ENCODE peak calls at places on chromosome 7, in eight cellular contexts. U is neural progenitor cell; C is CD8-positive, alpha-beta T cell; L is heart left ventricle; K is OCI-LY7; Z is heart right ventricle; S is fibroblast of mammary gland; T is AG04450. Y is an unnamed sample.

GRCh38 chr7:107501593-107501992 is 31.7 kb downstream of the GPR22 start:
- DNase-seq in C (peak), L (no peak), K (peak), T (no peak), Z (no peak), U (peak), S (peak), Y (no peak)

GRCh38 chr7:76262683-76263402 is 39.6 kb upstream of the HSPB1 start:
- DNase-seq in L (no peak), Z (no peak), S (peak), U (peak), C (no peak), K (peak), T (peak), Y (peak)

GRCh38 chr7:133572853-133573252 is 320.0 kb downstream of the EXOC4 start:
- DNase-seq in S (no peak), Z (no peak), U (no peak), T (no peak), C (no peak), L (no peak), K (no peak), Y (no peak)

GRCh38 chr7:144835166-144835611 is 664 bp downstream of the TPK1 start:
- DNase-seq in Z (peak), L (peak), K (peak), C (no peak), T (no peak), S (peak), U (peak), Y (no peak)

GRCh38 chr7:99270702-99271101 is 1.9 kb upstream of the MYH16 start:
- DNase-seq in C (no peak), L (no peak), Z (no peak), T (no peak), U (peak), K (no peak), S (no peak), Y (no peak)

GRCh38 chr7:2567663-2568238 is 9.0 kb downstream of the IQCE start:
- DNase-seq in Z (no peak), S (peak), U (peak), C (no peak), T (no peak), L (peak), K (peak), Y (no peak)

GRCh38 chr7:2635810-2636701 is 4.3 kb downstream of the TTYH3 start:
- DNase-seq in C (no peak), Z (peak), S (peak), U (no peak), K (no peak), L (peak), T (no peak), Y (no peak)

GRCh38 chr7:88322151-88322550 is 15.5 kb upstream of the STEAP4 start:
- DNase-seq in C (no peak), S (no peak), T (no peak), L (no peak), Z (no peak), K (no peak), U (no peak), Y (no peak)

GRCh38 chr7:40784176-40784575 is 649.4 kb downstream of the SUGCT start:
- DNase-seq in K (no peak), Z (no peak), C (no peak), S (no peak), U (no peak), L (no peak), T (no peak), Y (no peak)

GRCh38 chr7:22548313-22548712 is 48.3 kb upstream of the STEAP1B start:
- DNase-seq in T (no peak), Z (no peak), S (no peak), K (no peak), U (no peak), L (no peak), C (no peak), Y (no peak)

GRCh38 chr7:47032171-47032915 is 549.6 kb downstream of the TNS3 start:
- DNase-seq in Z (no peak), C (no peak), T (no peak), U (no peak), K (no peak), L (no peak), S (no peak), Y (no peak)

GRCh38 chr7:101673951-101674350 is 44.9 kb upstream of the MYL10 start:
- DNase-seq in L (no peak), U (no peak), T (no peak), C (no peak), S (peak), Z (no peak), K (no peak), Y (no peak)

GRCh38 chr7:152462995-152463713 is 27.4 kb upstream of the KMT2C start:
- DNase-seq in C (no peak), U (peak), S (peak), T (peak), Z (no peak), K (no peak), L (no peak), Y (no peak)

GRCh38 chr7:44665531-44666213 is 59.2 kb downstream of the OGDH start:
- DNase-seq in K (no peak), S (peak), Z (no peak), T (peak), U (no peak), C (no peak), L (no peak), Y (peak)

GRCh38 chr7:46315891-46316290 is 394.8 kb upstream of the IGFBP3 start:
- DNase-seq in L (no peak), U (no peak), T (no peak), C (no peak), Z (no peak), K (no peak), S (peak), Y (peak)

GRCh38 chr7:116395125-116395791 is 104.3 kb upstream of the CAV2 start:
- DNase-seq in U (no peak), C (no peak), K (no peak), S (peak), T (peak), Z (no peak), L (no peak), Y (peak)

GRCh38 chr7:28551311-28551710 is 139.0 kb downstream of the CREB5 start:
- DNase-seq in C (no peak), U (no peak), S (peak), T (no peak), Z (no peak), L (no peak), K (no peak), Y (no peak)

GRCh38 chr7:76108540-76109233 is 60.8 kb downstream of the MDH2 start:
- DNase-seq in K (peak), S (peak), T (no peak), C (no peak), Z (no peak), L (no peak), U (no peak), Y (no peak)

GRCh38 chr7:151405056-151405455 is 4.8 kb downstream of the WDR86 start:
- DNase-seq in Z (no peak), S (no peak), C (no peak), T (no peak), L (no peak), U (no peak), K (no peak), Y (no peak)

GRCh38 chr7:20270867-20271266 is 53.7 kb upstream of the MACC1 start:
- DNase-seq in K (no peak), L (no peak), Z (no peak), C (no peak), T (no peak), S (no peak), U (no peak), Y (no peak)

GRCh38 chr7:111758332-111758731 is 196.0 kb upstream of the IMMP2L start:
- DNase-seq in S (no peak), L (no peak), U (no peak), T (no peak), K (no peak), Z (no peak), C (no peak), Y (no peak)

GRCh38 chr7:5284304-5285281 is 1.9 kb downstream of the SLC29A4 start:
- DNase-seq in U (peak), C (no peak), S (peak), K (peak), Z (peak), L (no peak), T (no peak), Y (no peak)

GRCh38 chr7:153027210-153027609 is 267.7 kb downstream of the ACTR3B start:
- DNase-seq in Z (no peak), T (no peak), K (no peak), U (no peak), C (no peak), S (no peak), L (no peak), Y (no peak)

GRCh38 chr7:159167139-159167538 is 22.5 kb upstream of the VIPR2 start:
- DNase-seq in U (no peak), K (no peak), L (no peak), S (no peak), T (no peak), Z (no peak), C (no peak), Y (no peak)

GRCh38 chr7:12731214-12731656 is 43.8 kb downstream of the ARL4A start:
- DNase-seq in L (no peak), Z (no peak), K (no peak), S (peak), T (no peak), C (peak), U (no peak), Y (no peak)

GRCh38 chr7:31883761-31884164 is 186.4 kb downstream of the PDE1C start:
- DNase-seq in U (no peak), T (no peak), K (no peak), Z (no peak), C (no peak), S (peak), L (no peak), Y (peak)

GRCh38 chr7:134645935-134646334 is 718 bp upstream of the BPGM start:
- DNase-seq in Z (no peak), U (no peak), S (peak), K (peak), T (no peak), L (no peak), C (peak), Y (no peak)

GRCh38 chr7:40717242-40717641 is 582.4 kb downstream of the SUGCT start:
- DNase-seq in K (peak), S (peak), Z (peak), T (peak), C (no peak), U (peak), L (peak), Y (peak)

GRCh38 chr7:102169651-102170416 is 116.8 kb upstream of the SH2B2 start:
- DNase-seq in T (no peak), S (peak), L (no peak), K (no peak), Z (no peak), U (no peak), C (no peak), Y (peak)

GRCh38 chr7:100373261-100373831 is at the start of gene PILRA:
- DNase-seq in Z (no peak), T (no peak), L (no peak), U (no peak), K (no peak), S (no peak), C (no peak), Y (no peak)

GRCh38 chr7:99820408-99821027 is 7.3 kb upstream of the CYP3A43 start:
- DNase-seq in S (no peak), C (no peak), L (no peak), U (no peak), T (no peak), K (no peak), Z (no peak), Y (no peak)

GRCh38 chr7:47195641-47196040 is 386.3 kb downstream of the TNS3 start:
- DNase-seq in K (no peak), T (no peak), S (peak), C (no peak), Z (no peak), L (no peak), U (peak), Y (no peak)

GRCh38 chr7:138460176-138460648 is at the start of gene TRIM24:
- DNase-seq in Z (peak), L (peak), T (no peak), U (no peak), S (no peak), K (peak), C (no peak), Y (peak)

GRCh38 chr7:130560972-130561371 is 69.1 kb downstream of the MEST start:
- DNase-seq in U (no peak), T (no peak), Z (no peak), K (peak), C (no peak), S (peak), L (no peak), Y (peak)

GRCh38 chr7:1087952-1088920 is at the start of gene GPER1:
- DNase-seq in C (no peak), T (no peak), S (no peak), K (peak), U (peak), L (peak), Z (peak), Y (no peak)
- H3K4me3 ChIP-seq in C (peak), T (peak), S (peak), K (peak), U (peak), L (peak), Z (peak), Y (peak)

GRCh38 chr7:105493196-105493927 is 28.7 kb downstream of the PUS7 start:
- DNase-seq in S (no peak), T (no peak), U (no peak), Z (no peak), L (no peak), K (no peak), C (no peak), Y (no peak)

GRCh38 chr7:105489409-105489808 is 32.7 kb downstream of the PUS7 start:
- DNase-seq in U (no peak), K (no peak), Z (no peak), L (no peak), S (no peak), C (no peak), T (no peak), Y (no peak)

GRCh38 chr7:105488219-105488571 is 33.9 kb downstream of the PUS7 start:
- DNase-seq in C (no peak), K (no peak), U (no peak), T (no peak), L (no peak), S (no peak), Z (no peak), Y (no peak)

GRCh38 chr7:105487559-105488218 is 34.4 kb downstream of the PUS7 start:
- DNase-seq in Z (no peak), T (peak), L (no peak), U (peak), S (peak), C (no peak), K (peak), Y (peak)
- TF ChIP-seq CTCF in Z (no peak), T (peak), L (peak), U (peak), S (peak), C (no peak), K (peak), Y (peak)

GRCh38 chr7:29565634-29565981 is 2.0 kb downstream of the PRR15 start:
- DNase-seq in T (no peak), L (no peak), K (no peak), C (no peak), Z (no peak), S (no peak), U (no peak), Y (no peak)
- H3K4me3 ChIP-seq in T (no peak), L (peak), K (no peak), C (no peak), Z (peak), S (peak), U (no peak), Y (no peak)

GRCh38 chr7:11331128-11332102 is 357.7 kb downstream of the PHF14 start:
- DNase-seq in K (no peak), T (no peak), Z (no peak), C (no peak), L (no peak), U (no peak), S (no peak), Y (no peak)
- TF ChIP-seq CTCF in K (no peak), T (no peak), Z (no peak), C (no peak), L (no peak), U (no peak), S (no peak), Y (no peak)

GRCh38 chr7:146249272-146249671 is 132.7 kb downstream of the CNTNAP2 start:
- DNase-seq in K (no peak), T (no peak), S (no peak), C (no peak), Z (no peak), L (no peak), U (no peak), Y (no peak)
- H3K4me3 ChIP-seq in K (no peak), T (no peak), S (no peak), C (no peak), Z (no peak), L (no peak), U (no peak), Y (no peak)

GRCh38 chr7:142030294-142030693 is 34.6 kb downstream of the MGAM start:
- DNase-seq in U (peak), C (no peak), T (no peak), L (no peak), K (no peak), S (peak), Z (no peak), Y (no peak)
- TF ChIP-seq CTCF in U (peak), C (no peak), T (no peak), L (no peak), K (peak), S (peak), Z (no peak), Y (no peak)

GRCh38 chr7:103772171-103772570 is 217.3 kb downstream of the RELN start:
- DNase-seq in T (no peak), Z (no peak), L (no peak), U (no peak), C (no peak), K (no peak), S (no peak), Y (no peak)

GRCh38 chr7:103766630-103767029 is 222.8 kb downstream of the RELN start:
- DNase-seq in L (no peak), T (no peak), K (no peak), Z (no peak), U (no peak), C (no peak), S (no peak), Y (no peak)

GRCh38 chr7:103765891-103766290 is 223.6 kb downstream of the RELN start:
- DNase-seq in L (no peak), S (no peak), C (no peak), T (no peak), K (no peak), U (peak), Z (no peak), Y (no peak)

GRCh38 chr7:103773726-103774125 is 215.7 kb downstream of the RELN start:
- DNase-seq in L (no peak), K (no peak), Z (no peak), U (no peak), C (no peak), S (no peak), T (no peak), Y (no peak)

DNA sequence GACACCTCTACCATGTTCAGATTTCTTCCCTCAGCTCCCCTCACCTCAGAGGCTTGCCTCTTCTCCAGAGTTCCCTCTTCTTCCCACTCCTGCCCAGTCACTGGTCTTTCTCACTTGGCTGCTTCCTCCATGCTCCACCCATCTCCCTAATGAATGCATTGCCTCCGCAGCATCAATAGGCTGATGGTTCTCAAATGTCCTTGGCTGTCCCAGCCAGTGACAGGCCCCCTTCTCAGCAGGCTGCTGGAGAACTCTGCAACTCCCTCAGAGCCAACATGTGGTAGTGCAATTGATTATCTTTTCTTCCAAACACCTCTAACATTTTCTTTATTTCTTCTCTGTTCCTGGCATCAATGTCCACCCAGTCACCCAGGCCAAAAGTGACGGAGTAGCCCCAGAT is 218.2 kb downstream of the RELN start:
- DNase-seq in S (no peak), Z (no peak), L (no peak), K (no peak), C (no peak), T (no peak), U (no peak), Y (no peak)
- H3K4me3 ChIP-seq in S (no peak), Z (no peak), L (no peak), K (no peak), C (no peak), T (no peak), U (no peak), Y (no peak)

DNA sequence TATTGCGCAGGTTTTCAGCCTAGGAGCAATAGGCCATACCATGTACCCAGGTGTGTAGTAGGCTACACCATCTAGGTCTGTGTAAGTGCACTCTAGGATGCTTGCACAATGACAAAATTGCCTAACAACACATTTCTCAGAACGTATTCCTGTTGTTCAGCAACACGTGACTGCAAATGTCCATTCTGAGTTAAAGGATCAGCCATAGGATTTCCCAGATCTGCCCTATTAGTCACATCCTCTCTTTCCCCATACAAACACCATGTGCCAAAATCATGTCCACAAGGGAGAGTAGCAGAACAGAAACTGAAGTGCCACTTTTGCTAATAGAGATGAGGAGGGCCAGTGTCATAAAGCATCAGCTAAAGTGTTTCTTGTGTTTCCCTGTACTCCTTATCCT is 42.6 kb upstream of the AMPH start:
- DNase-seq in L (no peak), C (no peak), K (no peak), S (peak), U (no peak), Z (no peak), T (peak), Y (peak)
- TF ChIP-seq CTCF in L (no peak), C (no peak), K (no peak), S (no peak), U (no peak), Z (no peak), T (no peak), Y (no peak)

Y was measured in AG09309.